ENCODE peak calls at places on chromosomes 13 and 19, in six cellular contexts. Z, X, C, D, H and M are unnamed samples. For H3K4me1, the result is how much of the 10 kb centered on the place peaks cover.

GRCh38 chr19:16527971-16528521 is 14.2 kb downstream of the CHERP start:
- DNase-seq in Z (peak), X (no peak), C (no peak), D (no peak), H (no peak), M (no peak)

GRCh38 chr13:28478127-28478526 is 16.8 kb downstream of the FLT1 start:
- DNase-seq in Z (no peak), X (no peak), C (no peak), D (no peak), H (no peak), M (no peak)

GRCh38 chr19:30026933-30027332 is 84.9 kb downstream of the URI1 start:
- DNase-seq in Z (no peak), X (no peak), C (no peak), D (no peak), H (no peak), M (no peak)

GRCh38 chr19:12995596-12996541 is 594 bp downstream of the NFIX start:
- DNase-seq in Z (peak), X (peak), C (no peak), D (peak), H (peak), M (no peak)

GRCh38 chr13:113398963-113399754 is 35.2 kb upstream of the GRTP1 start:
- DNase-seq in Z (no peak), X (no peak), C (no peak), D (peak), H (no peak), M (no peak)

GRCh38 chr13:57724486-57725272 is 93.1 kb downstream of the PCDH17 start:
- DNase-seq in Z (no peak), X (no peak), C (no peak), D (no peak), H (no peak), M (no peak)

GRCh38 chr13:99018418-99019180 is 40.7 kb upstream of the DOCK9 start:
- DNase-seq in Z (peak), X (no peak), C (peak), D (no peak), H (no peak), M (no peak)

GRCh38 chr19:46759817-46760333 is 13.6 kb upstream of the STRN4 start:
- DNase-seq in Z (peak), X (peak), C (peak), D (no peak), H (no peak), M (no peak)

GRCh38 chr13:92354583-92354982 is 872.0 kb upstream of the GPC6 start:
- DNase-seq in Z (peak), X (no peak), C (no peak), D (no peak), H (no peak), M (no peak)

GRCh38 chr13:45180713-45181601 is 19.9 kb downstream of the KCTD4 start:
- DNase-seq in Z (no peak), X (no peak), C (peak), D (no peak), H (no peak), M (no peak)

GRCh38 chr13:103140001-103140671 is 73.9 kb upstream of the SLC10A2 start:
- DNase-seq in Z (peak), X (no peak), C (peak), D (no peak), H (no peak), M (no peak)

GRCh38 chr19:13150187-13150918 is at the start of the genes IER2 and STX10:
- DNase-seq in Z (peak), X (peak), C (peak), D (peak), H (peak), M (peak)

GRCh38 chr19:50266896-50267295 is 62.3 kb downstream of the KCNC3 start:
- DNase-seq in Z (no peak), X (no peak), C (no peak), D (no peak), H (peak), M (no peak)

GRCh38 chr19:35734273-35734672 is 8.0 kb downstream of the IGFLR1 start:
- DNase-seq in Z (no peak), X (no peak), C (no peak), D (no peak), H (no peak), M (no peak)

GRCh38 chr19:17871032-17871877 is 490 bp upstream of the SLC5A5 start:
- DNase-seq in Z (no peak), X (no peak), C (no peak), D (no peak), H (no peak), M (no peak)

GRCh38 chr13:52695856-52696255 is 43.2 kb downstream of the SUGT1 start:
- DNase-seq in Z (peak), X (no peak), C (peak), D (no peak), H (no peak), M (no peak)

GRCh38 chr19:17739121-17739875 is 12.0 kb upstream of the FCHO1 start:
- DNase-seq in Z (peak), X (no peak), C (no peak), D (no peak), H (no peak), M (peak)

GRCh38 chr13:55307909-55308308 is 1832.8 kb upstream of the PRR20A start:
- DNase-seq in Z (no peak), X (no peak), C (peak), D (no peak), H (no peak), M (no peak)

GRCh38 chr19:31139871-31140505 is 209.2 kb downstream of the TSHZ3 start:
- DNase-seq in Z (peak), X (no peak), C (peak), D (no peak), H (no peak), M (no peak)

GRCh38 chr13:102642475-102642874 is 45.7 kb downstream of the TPP2 start:
- DNase-seq in Z (no peak), X (no peak), C (no peak), D (peak), H (peak), M (peak)

GRCh38 chr19:8445488-8446001 is 770 bp downstream of the HNRNPM start:
- DNase-seq in Z (peak), X (peak), C (no peak), D (peak), H (peak), M (peak)

GRCh38 chr13:79435549-79435948 is 29.5 kb upstream of the RBM26 start:
- DNase-seq in Z (peak), X (no peak), C (peak), D (no peak), H (no peak), M (no peak)

GRCh38 chr19:36093146-36093662 is 17.7 kb upstream of the OVOL3 start:
- DNase-seq in Z (no peak), X (no peak), C (no peak), D (no peak), H (no peak), M (no peak)

GRCh38 chr19:34274827-34275625 is 20.7 kb downstream of the GARRE1 start:
- DNase-seq in Z (peak), X (no peak), C (peak), D (no peak), H (no peak), M (no peak)

GRCh38 chr19:918152-918437 is 962 bp downstream of the KISS1R start:
- DNase-seq in Z (no peak), X (no peak), C (no peak), D (no peak), H (no peak), M (no peak)

GRCh38 chr19:916645-917322 is 349 bp upstream of the KISS1R start:
- DNase-seq in Z (no peak), X (no peak), C (no peak), D (no peak), H (no peak), M (no peak)

GRCh38 chr19:918481-919156 is 1.5 kb downstream of the KISS1R start:
- DNase-seq in Z (no peak), X (no peak), C (no peak), D (no peak), H (no peak), M (no peak)

GRCh38 chr19:919157-920050 is 2.3 kb downstream of the KISS1R start:
- DNase-seq in Z (no peak), X (no peak), C (no peak), D (no peak), H (no peak), M (no peak)

GRCh38 chr19:917323-918151 is at the start of gene KISS1R:
- DNase-seq in Z (no peak), X (no peak), C (no peak), D (no peak), H (no peak), M (no peak)
- H3K27ac ChIP-seq in Z (no peak), X (no peak), C (no peak), D (no peak), H (no peak), M (no peak)

GRCh38 chr13:41402695-41403511 is 54.4 kb upstream of the RGCC start:
- DNase-seq in Z (no peak), X (no peak), C (peak), D (no peak), H (no peak), M (no peak)

GRCh38 chr13:41405367-41405766 is 52.0 kb upstream of the RGCC start:
- DNase-seq in Z (no peak), X (no peak), C (no peak), D (no peak), H (no peak), M (no peak)

GRCh38 chr13:41403983-41404382 is 53.4 kb upstream of the RGCC start:
- DNase-seq in Z (no peak), X (no peak), C (no peak), D (no peak), H (no peak), M (no peak)

GRCh38 chr13:41398494-41399190 is 58.7 kb upstream of the RGCC start:
- DNase-seq in Z (no peak), X (no peak), C (no peak), D (no peak), H (no peak), M (no peak)

DNA sequence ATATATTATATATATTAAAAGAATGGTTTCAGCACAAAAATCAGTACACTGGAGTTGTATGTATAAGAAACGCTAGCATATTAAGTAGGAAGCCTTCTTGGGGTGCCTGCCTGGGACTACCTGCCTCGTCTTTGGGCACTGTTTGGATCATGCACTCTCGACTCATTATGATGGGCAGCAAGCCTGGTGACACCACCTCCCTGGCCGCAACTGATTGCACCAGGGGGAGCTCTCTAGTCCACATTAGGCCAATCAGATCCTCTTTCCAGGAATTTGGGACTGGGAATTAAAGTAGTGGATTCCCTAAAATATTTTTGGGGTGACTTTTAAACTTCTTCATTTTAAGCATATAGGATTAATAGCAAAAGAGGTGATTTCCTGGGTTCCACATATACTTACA is 56.0 kb upstream of the RGCC start:
- DNase-seq in Z (no peak), X (no peak), C (no peak), D (no peak), H (no peak), M (no peak)
- TF ChIP-seq CTCF in Z (no peak), X (no peak), C (peak), D (no peak), H (no peak), M (no peak)

DNA sequence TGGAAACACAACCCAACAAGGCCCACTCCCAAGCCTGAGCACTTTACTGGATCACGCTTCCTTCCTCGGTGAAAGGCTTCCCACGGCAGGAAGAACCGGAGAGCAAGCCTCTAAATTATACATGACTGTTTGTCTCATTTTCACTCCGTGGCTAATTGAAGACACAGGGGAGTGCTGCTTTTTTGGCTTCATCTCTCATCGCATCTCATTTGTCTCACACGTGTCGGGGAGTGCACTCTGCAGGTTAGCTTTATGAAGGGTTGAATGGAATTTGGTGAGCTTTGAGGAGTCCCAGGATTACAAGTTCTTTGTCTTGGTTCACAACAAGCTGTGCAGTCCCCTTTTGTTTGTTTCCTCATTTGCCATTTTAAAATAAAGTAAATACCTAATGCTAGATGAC is 544.6 kb downstream of the GPC6 start:
- DNase-seq in Z (no peak), X (no peak), C (no peak), D (no peak), H (no peak), M (no peak)
- H3K4me1 ChIP-seq in Z (under half), X (under half), C (under half), D (under half), H (under half), M (under half)

GRCh38 chr19:6270076-6270745 is 9.6 kb downstream of the MLLT1 start:
- DNase-seq in Z (no peak), X (no peak), C (no peak), D (no peak), H (no peak), M (no peak)
- H3K27ac ChIP-seq in Z (peak), X (peak), C (no peak), D (no peak), H (no peak), M (no peak)

DNA sequence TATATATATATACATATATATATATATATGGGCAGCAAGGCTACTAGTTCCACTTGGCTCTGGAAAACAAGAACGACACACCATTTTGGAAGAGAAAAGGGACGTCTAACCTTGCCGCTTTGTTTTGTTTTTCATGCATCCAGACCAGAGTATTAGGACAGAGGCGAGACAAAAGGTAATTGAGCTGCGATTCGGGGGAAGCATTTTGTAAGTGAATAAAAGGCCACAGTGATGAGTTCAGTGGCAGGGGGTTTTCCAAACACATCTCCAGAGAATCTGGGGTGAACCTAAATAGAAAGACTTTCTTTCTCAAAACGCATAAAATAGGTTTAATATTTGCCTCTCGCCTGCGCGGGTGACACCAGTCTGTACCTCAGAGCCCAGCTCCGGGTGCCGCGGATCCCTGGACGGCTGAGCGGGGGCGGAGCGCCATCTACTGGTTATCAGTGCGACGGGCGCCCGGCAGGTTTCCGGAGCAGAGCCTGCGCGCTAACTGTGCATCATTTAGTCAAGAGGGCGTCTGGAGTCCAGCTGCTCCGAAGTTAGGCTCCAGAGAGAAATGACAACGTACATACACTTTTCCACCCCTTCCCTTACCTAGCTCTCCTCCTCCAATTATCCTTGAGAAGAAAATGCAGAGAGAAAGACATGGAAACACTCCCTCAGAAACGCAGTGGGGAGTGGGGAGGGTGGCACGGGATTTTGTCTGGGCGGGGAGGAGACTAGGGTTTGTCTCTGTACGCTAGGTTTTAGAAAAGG is 262.3 kb downstream of the TBC1D4 start:
- DNase-seq in Z (peak), X (peak), C (peak), D (peak), H (peak), M (peak)
- TF ChIP-seq CTCF in Z (peak), X (peak), C (peak), D (peak), H (peak), M (peak)

GRCh38 chr13:33262554-33262953 is 23.0 kb downstream of the STARD13 start:
- DNase-seq in Z (no peak), X (no peak), C (no peak), D (no peak), H (peak), M (no peak)

GRCh38 chr13:33262997-33263396 is 22.6 kb downstream of the STARD13 start:
- DNase-seq in Z (no peak), X (no peak), C (no peak), D (no peak), H (no peak), M (no peak)

GRCh38 chr13:33262069-33262487 is 23.5 kb downstream of the STARD13 start:
- DNase-seq in Z (no peak), X (peak), C (peak), D (no peak), H (peak), M (no peak)

GRCh38 chr13:33260168-33261098 is 25.1 kb downstream of the STARD13 start:
- DNase-seq in Z (peak), X (no peak), C (no peak), D (peak), H (no peak), M (no peak)

DNA sequence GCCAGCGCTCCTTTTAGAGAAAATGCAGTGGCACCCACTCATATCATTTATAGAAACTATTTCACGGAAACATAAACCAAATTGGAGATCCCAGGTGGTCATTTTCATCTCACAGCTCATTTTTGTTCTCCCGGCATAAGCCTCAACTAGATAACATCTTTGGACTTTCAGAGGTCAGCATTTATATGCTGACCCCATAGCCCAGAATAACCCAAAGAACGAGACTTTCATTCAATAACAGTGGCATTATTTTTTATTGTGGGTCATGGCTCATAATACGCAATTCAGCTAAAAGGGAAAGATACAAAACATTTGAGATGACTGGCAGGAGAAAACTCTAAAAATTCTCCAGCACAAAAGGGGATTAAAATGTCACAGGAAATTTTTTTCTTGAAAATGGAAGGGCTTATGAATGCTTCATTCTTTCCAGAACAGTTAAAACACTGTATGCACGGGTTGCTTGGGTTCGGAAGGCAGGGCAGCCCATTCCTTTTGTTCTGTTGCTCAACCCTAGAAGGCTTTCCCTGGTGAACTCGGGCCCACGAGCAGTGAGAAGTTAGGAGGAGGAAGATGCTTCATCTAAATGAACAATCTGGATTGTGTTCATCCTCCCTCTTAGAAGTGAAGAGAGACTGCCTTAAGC is 24.0 kb downstream of the STARD13 start:
- DNase-seq in Z (no peak), X (peak), C (no peak), D (no peak), H (no peak), M (no peak)
- H3K4me1 ChIP-seq in Z (under half), X (under half), C (under half), D (under half), H (under half), M (half or more)

GRCh38 chr13:76386316-76386715 is 499.9 kb downstream of the KCTD12 start:
- DNase-seq in Z (no peak), X (no peak), C (no peak), D (no peak), H (no peak), M (no peak)
- H3K27ac ChIP-seq in Z (no peak), X (no peak), C (no peak), D (no peak), H (no peak), M (no peak)

DNA sequence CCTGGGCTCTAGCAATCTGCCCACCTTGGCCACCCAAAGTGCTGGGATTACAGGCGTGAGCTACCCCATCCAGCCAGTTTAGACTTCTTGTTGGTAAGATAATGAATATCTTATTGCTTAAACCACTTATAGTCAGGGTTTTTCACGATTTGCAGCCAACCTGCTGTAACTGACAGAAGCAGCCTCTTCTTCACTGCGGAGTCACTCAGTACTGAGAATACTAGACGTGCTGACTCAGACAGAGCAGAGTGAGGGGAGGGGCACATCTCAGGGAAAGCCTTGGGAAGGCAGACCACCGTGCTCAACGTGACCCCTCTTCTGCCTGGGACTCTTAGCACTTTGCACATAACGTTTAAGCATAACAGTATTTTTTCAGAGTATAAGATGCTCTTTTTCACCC is 74.3 kb upstream of the ARHGEF7 start:
- DNase-seq in Z (no peak), X (no peak), C (no peak), D (no peak), H (no peak), M (no peak)
- TF ChIP-seq CTCF in Z (no peak), X (no peak), C (no peak), D (no peak), H (no peak), M (no peak)

GRCh38 chr13:97267418-97268059 is 45.4 kb downstream of the MBNL2 start:
- DNase-seq in Z (no peak), X (no peak), C (no peak), D (no peak), H (no peak), M (no peak)

GRCh38 chr13:97268772-97269171 is 46.6 kb downstream of the MBNL2 start:
- DNase-seq in Z (peak), X (no peak), C (no peak), D (no peak), H (no peak), M (no peak)

GRCh38 chr13:97266734-97267417 is 44.7 kb downstream of the MBNL2 start:
- DNase-seq in Z (peak), X (no peak), C (no peak), D (no peak), H (no peak), M (no peak)

GRCh38 chr13:97272526-97272925 is 50.4 kb downstream of the MBNL2 start:
- DNase-seq in Z (no peak), X (no peak), C (no peak), D (no peak), H (no peak), M (no peak)

DNA sequence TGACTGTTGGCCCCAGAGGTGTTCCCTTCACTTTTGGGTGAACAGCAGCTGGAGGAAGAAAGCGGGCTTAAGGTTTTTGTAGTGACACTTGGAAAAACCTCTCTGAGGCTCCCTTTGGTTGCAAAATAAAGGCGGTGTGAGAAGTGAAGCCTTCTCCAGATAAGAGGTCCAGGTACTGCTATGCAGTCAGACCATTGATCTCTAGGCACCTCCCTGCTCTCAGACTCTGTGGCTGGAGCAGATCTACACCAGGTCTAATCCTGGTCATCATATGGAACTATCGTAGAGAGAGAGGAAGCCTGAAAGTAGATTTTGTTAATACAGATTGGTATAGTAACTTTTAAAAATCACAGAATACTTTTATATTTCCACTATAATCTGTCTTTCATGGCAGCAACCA is 47.5 kb downstream of the MBNL2 start:
- DNase-seq in Z (no peak), X (no peak), C (no peak), D (no peak), H (no peak), M (no peak)
- H3K4me1 ChIP-seq in Z (under half), X (under half), C (half or more), D (under half), H (under half), M (half or more)